ENCODE peak calls at places on chromosomes 5 and 9, in seven cellular contexts. G, Q, J, B, F, R and I are unnamed samples.

GRCh38 chr5:81303563-81303962 is 2.2 kb downstream of the ZCCHC9 start:
- DNase-seq in G (no peak), Q (peak), J (no peak), B (peak), F (no peak), R (no peak), I (peak)

GRCh38 chr5:8394965-8395364 is 526.0 kb downstream of the MTRR start:
- DNase-seq in G (no peak), Q (no peak), J (no peak), B (no peak), F (no peak), R (no peak), I (no peak)

GRCh38 chr5:177338251-177339106 is 13.0 kb downstream of the LMAN2 start:
- DNase-seq in G (no peak), Q (no peak), J (no peak), B (no peak), F (no peak), R (peak), I (no peak)

GRCh38 chr5:104199771-104200170 is 637.2 kb upstream of the NUDT12 start:
- DNase-seq in G (no peak), Q (no peak), J (no peak), B (no peak), F (no peak), R (no peak), I (no peak)

GRCh38 chr9:77926314-77926959 is 105.2 kb downstream of the GNAQ start:
- DNase-seq in G (no peak), Q (peak), J (no peak), B (peak), F (peak), R (no peak), I (peak)

GRCh38 chr5:114018178-114018577 is 343.7 kb upstream of the KCNN2 start:
- DNase-seq in G (no peak), Q (no peak), J (no peak), B (no peak), F (no peak), R (no peak), I (no peak)

GRCh38 chr9:124384210-124384609 is 31.0 kb downstream of the PSMB7 start:
- DNase-seq in G (no peak), Q (no peak), J (no peak), B (no peak), F (no peak), R (no peak), I (no peak)

GRCh38 chr9:130667117-130667430 is 2.7 kb downstream of the PRDM12 start:
- DNase-seq in G (no peak), Q (no peak), J (no peak), B (no peak), F (no peak), R (no peak), I (no peak)

GRCh38 chr5:167934561-167934971 is 356.9 kb upstream of the WWC1 start:
- DNase-seq in G (peak), Q (peak), J (no peak), B (peak), F (no peak), R (no peak), I (peak)

GRCh38 chr9:26770821-26771220 is 121.8 kb downstream of the CAAP1 start:
- DNase-seq in G (no peak), Q (no peak), J (no peak), B (no peak), F (no peak), R (no peak), I (peak)

GRCh38 chr9:133780962-133781827 is 43.0 kb upstream of the SARDH start:
- DNase-seq in G (no peak), Q (no peak), J (no peak), B (no peak), F (no peak), R (no peak), I (no peak)

GRCh38 chr9:133781828-133782135 is 43.6 kb upstream of the SARDH start:
- DNase-seq in G (no peak), Q (no peak), J (no peak), B (no peak), F (no peak), R (no peak), I (no peak)

GRCh38 chr9:133780404-133780945 is 42.3 kb upstream of the SARDH start:
- DNase-seq in G (no peak), Q (no peak), J (no peak), B (no peak), F (no peak), R (no peak), I (no peak)

GRCh38 chr9:133783331-133783731 is 45.2 kb upstream of the SARDH start:
- DNase-seq in G (no peak), Q (no peak), J (no peak), B (no peak), F (no peak), R (no peak), I (no peak)

GRCh38 chr9:133782157-133783130 is 44.3 kb upstream of the SARDH start:
- DNase-seq in G (peak), Q (peak), J (peak), B (peak), F (no peak), R (peak), I (peak)
- TF ChIP-seq CTCF in G (peak), Q (peak), J (peak), B (peak), F (peak), R (peak), I (peak)

DNA sequence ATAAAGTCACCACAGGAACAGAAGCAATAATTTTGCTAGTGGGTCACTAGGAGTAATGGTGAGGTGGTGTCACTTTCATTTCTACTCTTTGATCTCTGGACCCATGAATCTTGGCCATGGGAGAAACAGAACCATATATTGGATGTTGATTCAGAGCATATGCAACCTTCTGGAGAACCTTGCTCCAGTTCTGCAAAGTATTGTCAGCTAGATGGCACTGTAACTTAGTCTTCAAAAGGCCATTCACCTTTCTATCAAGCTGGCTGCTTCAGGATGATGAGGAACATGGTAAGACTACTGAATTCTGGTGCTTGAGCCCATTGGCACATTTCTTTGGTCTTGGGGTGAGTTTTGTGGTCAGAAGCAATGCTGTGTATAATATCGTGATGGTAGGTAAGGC is 129.1 kb upstream of the FBN2 start:
- DNase-seq in G (no peak), Q (no peak), J (no peak), B (no peak), F (no peak), R (no peak), I (no peak)
- TF ChIP-seq CTCF in G (peak), Q (peak), J (no peak), B (no peak), F (no peak), R (no peak), I (no peak)

DNA sequence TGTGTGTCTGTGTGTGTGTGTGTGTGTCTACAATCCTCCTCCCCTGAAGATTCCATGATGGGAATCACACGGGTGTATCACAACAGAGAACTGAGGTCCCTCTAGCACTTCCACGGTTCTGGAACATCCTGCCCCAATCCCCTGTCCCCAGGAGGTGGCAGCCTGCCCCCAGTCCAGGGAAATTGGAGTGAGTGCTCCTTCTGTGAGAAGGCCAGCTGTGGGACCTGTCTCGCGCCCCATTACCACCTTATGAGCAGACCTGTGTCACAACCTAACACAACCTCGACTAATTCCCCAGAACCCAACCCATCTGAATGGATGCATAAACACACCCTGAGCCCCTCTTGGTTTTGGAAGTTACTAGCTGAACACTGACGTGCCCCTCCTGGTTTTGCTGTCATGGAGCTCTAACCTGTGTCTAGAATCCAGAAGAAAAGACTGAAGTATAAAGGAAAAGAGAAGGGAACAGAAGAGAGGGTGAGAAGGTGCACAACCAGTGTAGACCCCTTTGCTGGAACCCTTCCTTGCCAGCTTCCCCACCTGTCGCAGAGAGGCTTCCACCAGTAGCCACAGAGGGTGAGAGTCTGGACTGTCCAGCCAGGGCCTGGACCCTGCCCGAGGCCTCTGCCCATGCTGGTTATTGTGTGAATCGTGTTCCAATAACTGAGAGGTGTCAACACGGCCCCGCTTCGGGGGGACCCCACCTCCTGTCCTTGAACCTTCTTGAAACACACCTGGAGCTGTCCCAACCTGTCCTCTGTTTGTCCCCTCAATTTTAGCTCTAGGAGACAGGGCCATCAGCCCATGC is 3.4 kb downstream of the BTNL9 start:
- DNase-seq in G (no peak), Q (no peak), J (no peak), B (no peak), F (no peak), R (no peak), I (no peak)
- TF ChIP-seq CTCF in G (peak), Q (no peak), J (no peak), B (no peak), F (no peak), R (no peak), I (no peak)

GRCh38 chr5:77828445-77828844 is 52.3 kb upstream of the TBCA start:
- DNase-seq in G (no peak), Q (no peak), J (no peak), B (no peak), F (no peak), R (no peak), I (no peak)
- TF ChIP-seq CTCF in G (no peak), Q (peak), J (no peak), B (peak), F (no peak), R (peak), I (peak)

GRCh38 chr5:24232929-24233328 is 411.8 kb downstream of the CDH10 start:
- DNase-seq in G (no peak), Q (no peak), J (no peak), B (no peak), F (no peak), R (no peak), I (no peak)
- TF ChIP-seq CTCF in G (no peak), Q (no peak), J (no peak), B (no peak), F (no peak), R (no peak), I (no peak)

GRCh38 chr5:16453609-16454008 is 12.0 kb downstream of the ZNF622 start:
- DNase-seq in G (no peak), Q (no peak), J (no peak), B (no peak), F (no peak), R (no peak), I (no peak)
- TF ChIP-seq CTCF in G (peak), Q (no peak), J (no peak), B (no peak), F (no peak), R (no peak), I (no peak)

DNA sequence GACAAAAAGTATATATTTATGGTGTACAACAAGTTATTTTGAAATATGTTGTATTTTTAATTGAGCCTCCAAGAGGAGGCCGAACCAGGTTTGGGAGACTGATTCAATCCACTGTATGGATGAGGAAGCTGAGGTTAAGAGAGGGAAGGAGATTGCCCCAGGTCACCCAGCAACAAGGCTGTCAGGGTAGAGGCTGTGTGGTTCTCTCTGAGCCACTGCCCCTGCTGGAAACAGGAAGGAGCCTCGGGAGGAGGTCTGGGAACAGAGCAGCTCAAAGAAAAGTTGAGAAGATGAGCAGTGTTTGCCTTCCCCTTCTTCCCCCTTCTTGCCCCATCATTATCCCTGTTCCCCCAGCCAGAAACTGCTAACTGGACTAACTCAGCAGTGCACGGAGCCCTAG is 6.6 kb upstream of the FAT2 start:
- DNase-seq in G (no peak), Q (no peak), J (no peak), B (no peak), F (no peak), R (no peak), I (no peak)
- TF ChIP-seq CTCF in G (no peak), Q (no peak), J (no peak), B (no peak), F (no peak), R (no peak), I (no peak)